ENCODE peak calls at places on chromosomes 12 and 14, in ten cellular contexts. O is colonic mucosa; I is T-cell; F is stomach; L is PC-3; J is Calu3; N is GM13977; T is CD4-positive, CD25-positive, alpha-beta regulatory T cell; C is IMR-90; M is foreskin fibroblast. D is an unnamed sample.

GRCh38 chr12:98893601-98894411 is 248.7 kb downstream of the APAF1 start:
- DNase-seq in F (no peak), N (peak), J (no peak), I (no peak), T (no peak), L (no peak), O (no peak), C (no peak), M (peak), D (peak)

GRCh38 chr14:60313093-60313492 is 64.1 kb downstream of the PPM1A start:
- DNase-seq in C (no peak), F (no peak), O (no peak), M (no peak), T (no peak), N (no peak), I (no peak), J (no peak), L (no peak), D (no peak)

GRCh38 chr12:94856324-94856723 is 147.2 kb downstream of the NDUFA12 start:
- DNase-seq in C (no peak), N (no peak), O (no peak), F (no peak), J (no peak), M (no peak), I (no peak), L (no peak), T (no peak), D (no peak)

GRCh38 chr12:89574736-89575208 is 48.9 kb upstream of the POC1B start:
- DNase-seq in O (no peak), M (peak), N (no peak), I (no peak), T (no peak), L (no peak), J (no peak), C (peak), F (no peak), D (peak)

GRCh38 chr12:91920276-91920675 is 225.4 kb downstream of the BTG1 start:
- DNase-seq in T (peak), F (no peak), M (peak), J (no peak), N (no peak), C (peak), O (no peak), L (peak), I (no peak), D (peak)

GRCh38 chr14:100019156-100019882 is 45.9 kb upstream of the EVL start:
- DNase-seq in L (no peak), I (no peak), C (peak), N (no peak), J (no peak), O (no peak), T (no peak), M (no peak), F (no peak), D (no peak)

GRCh38 chr12:48446372-48446771 is 26.0 kb upstream of the ANP32D start:
- DNase-seq in M (peak), N (no peak), J (no peak), L (no peak), C (no peak), F (no peak), O (no peak), T (no peak), I (no peak), D (no peak)

GRCh38 chr12:63944036-63944579 is 99.6 kb downstream of the SRGAP1 start:
- DNase-seq in N (no peak), M (no peak), F (no peak), L (no peak), I (no peak), C (no peak), O (no peak), T (no peak), J (no peak), D (no peak)

GRCh38 chr14:90777830-90778467 is 38.3 kb downstream of the TTC7B start:
- DNase-seq in T (no peak), I (no peak), M (no peak), J (no peak), N (no peak), C (no peak), L (no peak), F (no peak), O (no peak), D (no peak)

GRCh38 chr12:51871126-51871525 is 16.8 kb upstream of the ANKRD33 start:
- DNase-seq in J (no peak), T (no peak), I (no peak), O (no peak), N (no peak), L (no peak), C (no peak), F (no peak), M (no peak), D (no peak)

GRCh38 chr14:100774164-100774537 is 47.5 kb downstream of the DLK1 start:
- DNase-seq in C (no peak), L (no peak), T (no peak), F (peak), N (peak), O (no peak), M (no peak), J (no peak), I (no peak), D (no peak)

GRCh38 chr12:52168019-52168717 is 23.6 kb downstream of the KRT80 start:
- DNase-seq in T (no peak), N (no peak), L (peak), O (no peak), C (peak), M (peak), F (peak), I (no peak), J (peak), D (peak)

D was measured in adipocyte.